ENCODE peak calls at places on chromosomes 16 and 17, in seven cellular contexts. S, L, U, J, W, B and D are unnamed samples.
A peak's percentile ranks its signal among the peaks of the same experiment; 100 is the strongest.

GRCh38 chr16:72092832-72093447 is 480 bp downstream of the TXNL4B start:
- DNase-seq in W (no peak), U (no peak), B (peak; percentile 51), S (peak; percentile 43), L (peak; percentile 28), J (no peak), D (no peak)

GRCh38 chr16:64428463-64428862 is 693.4 kb downstream of the CDH11 start:
- DNase-seq in U (no peak), L (no peak), B (no peak), J (no peak), W (no peak), S (peak; percentile 78), D (no peak)

GRCh38 chr17:55314784-55315491 is 50.2 kb downstream of the HLF start:
- DNase-seq in W (no peak), J (no peak), L (no peak), S (no peak), B (no peak), U (no peak), D (no peak)

GRCh38 chr16:4746991-4747574 is 12.7 kb downstream of the DNAAF8 start:
- DNase-seq in L (no peak), U (no peak), J (peak; percentile 23), S (no peak), B (peak; percentile 47), W (no peak), D (no peak)

GRCh38 chr17:28041844-28042656 is 427 bp upstream of the NLK start:
- DNase-seq in J (no peak), W (no peak), U (no peak), S (no peak), L (no peak), B (no peak), D (no peak)

GRCh38 chr17:31564883-31565297 is 173.4 kb downstream of the RAB11FIP4 start:
- DNase-seq in S (no peak), W (no peak), L (no peak), U (no peak), B (peak; percentile 26), J (no peak), D (no peak)

GRCh38 chr17:50959341-50959740 is 93.2 kb upstream of the TOB1 start:
- DNase-seq in W (no peak), J (no peak), U (no peak), B (no peak), L (no peak), S (no peak), D (no peak)

GRCh38 chr17:68176770-68177169 is 71.1 kb upstream of the AMZ2 start:
- DNase-seq in J (no peak), W (no peak), U (no peak), S (no peak), L (no peak), B (peak; percentile 19), D (no peak)

GRCh38 chr17:4960279-4960922 is 7.2 kb downstream of the SPAG7 start:
- DNase-seq in L (no peak), S (no peak), B (no peak), U (no peak), W (no peak), J (no peak), D (no peak)

GRCh38 chr17:29619251-29619650 is 3.5 kb downstream of the CORO6 start:
- DNase-seq in W (no peak), S (no peak), J (no peak), U (peak; percentile 59), B (peak; percentile 57), L (no peak), D (no peak)

GRCh38 chr17:38815576-38816193 is 9.4 kb downstream of the CWC25 start:
- DNase-seq in W (peak; percentile 27), U (no peak), B (no peak), S (no peak), L (peak; percentile 34), J (no peak), D (no peak)

GRCh38 chr16:24463196-24463945 is 76.0 kb upstream of the RBBP6 start:
- DNase-seq in W (no peak), U (no peak), J (no peak), L (no peak), B (peak; percentile 36), S (no peak), D (no peak)

GRCh38 chr17:8204761-8205555 is 5.4 kb downstream of the AURKB start:
- DNase-seq in J (no peak), B (no peak), U (no peak), W (no peak), S (no peak), L (no peak), D (no peak)

GRCh38 chr17:75152971-75153853 is 1.1 kb downstream of the JPT1 start:
- DNase-seq in U (no peak), W (no peak), J (no peak), S (no peak), B (peak; percentile 73), L (peak; percentile 47), D (no peak)

GRCh38 chr17:75078097-75079022 is 9.4 kb upstream of the SLC16A5 start:
- DNase-seq in J (no peak), S (no peak), U (no peak), B (no peak), W (no peak), L (no peak), D (no peak)

GRCh38 chr16:14100825-14101224 is 29.7 kb downstream of the MRTFB start:
- DNase-seq in B (no peak), S (no peak), L (no peak), U (no peak), J (no peak), W (no peak), D (no peak)

GRCh38 chr16:27174007-27174406 is 29.3 kb upstream of the KDM8 start:
- DNase-seq in U (no peak), W (peak; percentile 22), L (peak; percentile 60), B (no peak), S (no peak), J (no peak), D (no peak)

GRCh38 chr17:59760164-59760563 is 52.7 kb downstream of the VMP1 start:
- DNase-seq in U (no peak), S (no peak), L (no peak), W (no peak), J (no peak), B (no peak), D (no peak)

GRCh38 chr17:58564971-58565370 is 50.5 kb upstream of the MTMR4 start:
- DNase-seq in U (no peak), J (no peak), B (no peak), S (no peak), W (no peak), L (no peak), D (no peak)

GRCh38 chr16:19765860-19766553 is 47.9 kb downstream of the IQCK start:
- DNase-seq in U (peak; percentile 93), W (no peak), B (no peak), L (no peak), S (no peak), J (peak; percentile 82), D (no peak)

GRCh38 chr17:22267019-22267418 is 574.7 kb downstream of the KCNJ18 start:
- DNase-seq in B (no peak), J (no peak), W (no peak), L (no peak), S (no peak), U (no peak), D (no peak)

GRCh38 chr16:68715471-68715870 is 21.6 kb upstream of the CDH1 start:
- DNase-seq in L (no peak), J (no peak), U (no peak), S (no peak), B (no peak), W (no peak), D (no peak)

GRCh38 chr16:17307501-17307900 is 163.3 kb downstream of the XYLT1 start:
- DNase-seq in B (peak; percentile 45), W (no peak), J (no peak), L (no peak), S (no peak), U (peak; percentile 37), D (no peak)

GRCh38 chr17:35170968-35171771 is 23.0 kb downstream of the SLC35G3 start:
- DNase-seq in W (no peak), J (no peak), U (no peak), S (peak; percentile 10), B (no peak), L (no peak), D (no peak)

GRCh38 chr16:88373211-88373610 is 9.5 kb upstream of the ZNF469 start:
- DNase-seq in U (no peak), W (no peak), B (no peak), J (no peak), S (no peak), L (no peak), D (no peak)

GRCh38 chr17:4554441-4554996 is 665 bp downstream of the MYBBP1A start:
- DNase-seq in U (no peak), S (no peak), W (no peak), J (no peak), L (no peak), B (no peak), D (no peak)

GRCh38 chr16:10868562-10869469 is 8.2 kb upstream of the CIITA start:
- DNase-seq in L (no peak), S (no peak), B (no peak), U (peak; percentile 58), J (no peak), W (no peak), D (no peak)

GRCh38 chr16:87965973-87966667 is 14.9 kb downstream of the BANP start:
- DNase-seq in B (no peak), S (no peak), W (no peak), J (no peak), U (no peak), L (no peak), D (no peak)